ENCODE peak calls at places on chromosomes 3 and 15, in seven cellular contexts. O is CD8-positive, alpha-beta memory T cell; Q is stimulated activated CD4-positive, alpha-beta T cell treated with anti-CD3 and anti-CD28 coated beads, Interleukin-12 subunit alpha, Interleukin-12 subunit beta, amount 100 ng/mL, for 24 hours; P is CD4-positive, CD25-positive, alpha-beta regulatory T cell; I is naive thymus-derived CD8-positive, alpha-beta T cell; H is Calu3; N is stimulated activated naive CD8-positive, alpha-beta T cell treated with anti-CD3 and anti-CD28 coated beads, Interleukin-15, amount 100 ng/mL, for 72 hours. C is an unnamed sample.

GRCh38 chr3:197599089-197599765 is 43.5 kb upstream of the BDH1 start:
- DNase-seq in O (peak), Q (peak), P (peak), I (peak), H (peak), N (peak), C (peak)

GRCh38 chr3:172608575-172608974 is 85.3 kb upstream of the TNFSF10 start:
- DNase-seq in O (no peak), Q (no peak), P (no peak), I (no peak), H (no peak), N (no peak), C (no peak)

GRCh38 chr3:17329932-17330331 is 412.5 kb downstream of the TBC1D5 start:
- DNase-seq in O (no peak), Q (no peak), P (no peak), I (no peak), H (no peak), N (no peak), C (no peak)

GRCh38 chr3:30263238-30263920 is 343.0 kb upstream of the TGFBR2 start:
- DNase-seq in O (no peak), Q (no peak), P (no peak), I (no peak), H (no peak), N (no peak), C (no peak)

GRCh38 chr3:194572131-194572789 is 61.0 kb downstream of the TMEM44 start:
- DNase-seq in O (no peak), Q (no peak), P (no peak), I (no peak), H (peak), N (no peak), C (no peak)

GRCh38 chr15:70376929-70377691 is 279.4 kb upstream of the TLE3 start:
- DNase-seq in O (no peak), Q (no peak), P (no peak), I (no peak), H (peak), N (no peak), C (no peak)

GRCh38 chr3:132628157-132628556 is 31.1 kb downstream of the ACKR4 start:
- DNase-seq in O (no peak), Q (no peak), P (no peak), I (no peak), H (no peak), N (no peak), C (no peak)

GRCh38 chr3:21170964-21171363 is 580.0 kb downstream of the ZNF385D start:
- DNase-seq in O (no peak), Q (no peak), P (no peak), I (no peak), H (peak), N (no peak), C (no peak)

GRCh38 chr3:71900057-71900456 is 115.1 kb upstream of the PROK2 start:
- DNase-seq in O (no peak), Q (no peak), P (no peak), I (no peak), H (no peak), N (no peak), C (no peak)

GRCh38 chr3:56917740-56918568 is 116.2 kb upstream of the ARHGEF3 start:
- DNase-seq in O (no peak), Q (peak), P (no peak), I (no peak), H (no peak), N (peak), C (no peak)

GRCh38 chr3:161107311-161107710 is 2.2 kb upstream of the B3GALNT1 start:
- DNase-seq in O (no peak), Q (no peak), P (no peak), I (no peak), H (no peak), N (no peak), C (no peak)

GRCh38 chr3:136882575-136882974 is 20.6 kb downstream of the NCK1 start:
- DNase-seq in O (no peak), Q (no peak), P (peak), I (no peak), H (no peak), N (no peak), C (no peak)

GRCh38 chr3:103056552-103056951 is 621.7 kb downstream of the ZPLD1 start:
- DNase-seq in O (no peak), Q (no peak), P (no peak), I (no peak), H (peak), N (no peak), C (no peak)

GRCh38 chr3:129441215-129441614 is 1.2 kb downstream of the IFT122 start:
- DNase-seq in O (no peak), Q (no peak), P (peak), I (no peak), H (no peak), N (no peak), C (peak)

GRCh38 chr15:34133511-34133910 is 31.6 kb downstream of the PGBD4 start:
- DNase-seq in O (no peak), Q (no peak), P (no peak), I (no peak), H (no peak), N (no peak), C (no peak)

GRCh38 chr15:58547628-58548307 is 116.0 kb downstream of the LIPC start:
- DNase-seq in O (no peak), Q (no peak), P (no peak), I (no peak), H (no peak), N (no peak), C (no peak)

GRCh38 chr3:138038725-138039462 is 28.9 kb downstream of the CLDN18 start:
- DNase-seq in O (no peak), Q (no peak), P (no peak), I (no peak), H (no peak), N (no peak), C (no peak)

GRCh38 chr3:37661615-37662306 is 199.9 kb upstream of the CTDSPL start:
- DNase-seq in O (no peak), Q (no peak), P (no peak), I (no peak), H (no peak), N (no peak), C (no peak)

GRCh38 chr15:85706779-85707518 is 87.8 kb downstream of the KLHL25 start:
- DNase-seq in O (peak), Q (no peak), P (peak), I (peak), H (no peak), N (peak), C (peak)

GRCh38 chr3:37922721-37923575 is 61.3 kb downstream of the CTDSPL start:
- DNase-seq in O (no peak), Q (no peak), P (no peak), I (no peak), H (no peak), N (no peak), C (no peak)

GRCh38 chr3:65144791-65145355 is 457.1 kb upstream of the ADAMTS9 start:
- DNase-seq in O (no peak), Q (no peak), P (no peak), I (no peak), H (no peak), N (no peak), C (no peak)

GRCh38 chr3:97911459-97911858 is 60.8 kb downstream of the RIOX2 start:
- DNase-seq in O (no peak), Q (no peak), P (no peak), I (no peak), H (no peak), N (no peak), C (no peak)

GRCh38 chr3:126961791-126962461 is 21.0 kb upstream of the PLXNA1 start:
- DNase-seq in O (no peak), Q (no peak), P (no peak), I (no peak), H (no peak), N (no peak), C (no peak)

GRCh38 chr3:190305406-190305805 is 16.8 kb downstream of the CLDN1 start:
- DNase-seq in O (no peak), Q (no peak), P (no peak), I (no peak), H (peak), N (no peak), C (no peak)

GRCh38 chr3:38458796-38459498 is 5.3 kb downstream of the ACVR2B start:
- DNase-seq in O (no peak), Q (no peak), P (no peak), I (no peak), H (peak), N (no peak), C (no peak)

GRCh38 chr3:156551746-156552145 is 3.2 kb downstream of the SSR3 start:
- DNase-seq in O (no peak), Q (no peak), P (no peak), I (no peak), H (no peak), N (no peak), C (no peak)

C was measured in central memory CD4-positive, alpha-beta T cell.